ENCODE peak calls at places on chromosomes 16 and 17, in six cellular contexts. H is OCI-LY7, J is IMR-90, I is GM23338, G is MM.1S, Y is GM23248. T is an unnamed sample.
A peak's percentile ranks its signal among the peaks of the same experiment; 100 is the strongest.

GRCh38 chr16:85824161-85825135 is 25.0 kb downstream of the COX4I1 start:
- DNase-seq in Y (no peak), H (no peak), J (no peak), G (no peak), I (no peak), T (no peak)

GRCh38 chr16:57976331-57976796 is 5.4 kb upstream of the CNGB1 start:
- DNase-seq in I (no peak), G (no peak), J (no peak), H (no peak), Y (peak; percentile 57), T (peak; percentile 46)

GRCh38 chr17:19660219-19660870 is 11.8 kb downstream of the ALDH3A2 start:
- DNase-seq in H (no peak), I (no peak), J (no peak), Y (no peak), G (no peak), T (no peak)

GRCh38 chr17:58693208-58693607 is 806 bp downstream of the RAD51C start:
- DNase-seq in G (no peak), J (no peak), Y (peak; percentile 36), I (no peak), H (peak; percentile 12), T (no peak)

GRCh38 chr16:2720719-2721633 is 952 bp upstream of the PRSS27 start:
- DNase-seq in G (peak; percentile 91), J (peak; percentile 68), Y (peak; percentile 92), I (peak; percentile 97), H (peak; percentile 91), T (peak; percentile 96)

GRCh38 chr16:30697264-30698138 is 1.5 kb upstream of the SRCAP start:
- DNase-seq in Y (peak; percentile 99), I (peak; percentile 98), H (peak; percentile 13), G (peak; percentile 96), J (peak; percentile 94), T (no peak)

GRCh38 chr17:63827801-63828221 is 348 bp upstream of the FTSJ3 start:
- DNase-seq in J (no peak), H (peak; percentile 38), Y (no peak), I (no peak), G (peak; percentile 14), T (no peak)

GRCh38 chr17:37650419-37651003 is 7.3 kb upstream of the DDX52 start:
- DNase-seq in Y (peak; percentile 75), G (peak; percentile 21), H (peak; percentile 10), J (peak; percentile 59), I (peak; percentile 66), T (peak; percentile 74)

GRCh38 chr16:57538235-57538711 is 1.9 kb upstream of the CCDC102A start:
- DNase-seq in Y (no peak), G (no peak), H (no peak), J (no peak), I (no peak), T (no peak)

GRCh38 chr17:19354123-19354522 is 8.4 kb downstream of the B9D1 start:
- DNase-seq in Y (peak; percentile 91), H (no peak), J (peak; percentile 94), G (no peak), I (no peak), T (no peak)

GRCh38 chr16:20504418-20504817 is 53.1 kb downstream of the ACSM2A start:
- DNase-seq in G (no peak), H (no peak), J (no peak), I (no peak), Y (no peak), T (no peak)

GRCh38 chr17:65850486-65850885 is 289.0 kb upstream of the AXIN2 start:
- DNase-seq in Y (peak; percentile 95), I (no peak), J (peak; percentile 29), H (no peak), G (no peak), T (no peak)

GRCh38 chr16:8887952-8888560 is 5.9 kb downstream of the LITAFD start:
- DNase-seq in H (no peak), I (no peak), J (peak; percentile 78), G (no peak), Y (peak; percentile 93), T (no peak)

GRCh38 chr16:28873543-28874201 is 4.6 kb upstream of the ATP2A1 start:
- DNase-seq in H (peak; percentile 50), G (peak; percentile 21), I (peak; percentile 78), J (no peak), Y (peak; percentile 43), T (peak; percentile 46)

GRCh38 chr17:4004517-4005295 is 40.5 kb upstream of the ATP2A3 start:
- DNase-seq in I (peak; percentile 83), J (no peak), G (no peak), H (peak; percentile 72), Y (peak; percentile 70), T (peak; percentile 85)

GRCh38 chr17:28466001-28466400 is 7.4 kb upstream of the SLC13A2 start:
- DNase-seq in G (no peak), H (no peak), Y (no peak), I (no peak), J (no peak), T (no peak)

GRCh38 chr16:22075776-22076175 is 16.6 kb upstream of the VWA3A start:
- DNase-seq in Y (peak; percentile 68), J (peak; percentile 19), I (no peak), H (no peak), G (no peak), T (no peak)

DNA sequence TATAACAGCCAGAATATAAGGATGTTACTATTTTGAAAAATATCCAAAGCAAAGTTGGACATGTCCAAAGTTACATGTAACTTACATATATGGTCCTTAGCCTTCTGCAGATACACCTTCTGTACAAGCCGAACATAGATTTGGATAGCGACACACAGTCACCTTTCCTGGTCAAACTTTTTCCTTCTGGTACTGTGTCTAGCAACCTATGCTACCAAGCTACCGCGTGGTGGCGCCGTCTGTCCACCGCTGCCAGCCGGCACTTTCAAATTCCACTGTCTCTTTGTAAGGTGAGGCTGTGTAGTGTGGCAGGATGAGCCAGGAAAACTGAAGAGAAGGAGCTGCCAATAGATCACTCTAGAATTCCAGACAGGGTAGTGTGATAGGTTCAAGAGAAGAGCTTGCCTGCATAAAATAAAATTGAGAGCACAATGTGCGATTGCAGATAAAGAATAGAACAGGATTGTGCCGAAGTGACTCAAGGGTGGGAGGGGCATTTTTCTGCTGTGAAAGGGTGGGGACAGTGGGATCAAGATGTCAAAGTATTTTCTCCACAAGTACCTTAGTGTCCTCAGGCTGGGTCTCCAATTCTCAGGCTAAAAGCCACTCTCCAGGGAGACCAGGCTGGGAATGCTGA is 366.9 kb downstream of the SLC39A11 start:
- DNase-seq in I (peak; percentile 78), Y (peak; percentile 76), J (peak; percentile 66), G (peak; percentile 69), H (peak; percentile 80), T (peak; percentile 85)
- H3K4me3 ChIP-seq in I (no peak overlapping the region), Y (no peak overlapping the region), J (no peak overlapping the region), G (no peak overlapping the region), H (peak overlapping the region; percentile 22), T (no peak overlapping the region)

GRCh38 chr16:53769185-53769584 is 65.2 kb downstream of the FTO start:
- DNase-seq in H (no peak), J (no peak), G (no peak), I (no peak), Y (no peak), T (no peak)
- H3K4me2 ChIP-seq in H (no peak overlapping the region), J (no peak overlapping the region), G (no peak overlapping the region), I (no peak overlapping the region), Y (peak overlapping the region; percentile 58), T (no peak overlapping the region)

GRCh38 chr16:84599528-84600202 is 18.2 kb downstream of the COTL1 start:
- DNase-seq in J (peak; percentile 85), G (no peak), I (peak; percentile 93), Y (peak; percentile 87), H (peak; percentile 71), T (peak; percentile 92)
- H3K4me3 ChIP-seq in J (peak overlapping the region; percentile 3), G (no peak overlapping the region), I (peak overlapping the region; percentile 35), Y (peak overlapping the region; percentile 57), H (peak overlapping the region; percentile 60), T (peak overlapping the region; percentile 29)

GRCh38 chr16:27202923-27203428 is 350 bp upstream of the KDM8 start:
- DNase-seq in J (no peak), I (no peak), Y (no peak), G (no peak), H (no peak), T (no peak)

GRCh38 chr16:27204232-27204915 is 1.0 kb downstream of the KDM8 start:
- DNase-seq in I (peak; percentile 61), Y (peak; percentile 65), G (no peak), H (peak; percentile 49), J (no peak), T (no peak)

GRCh38 chr16:27208081-27208692 is 4.9 kb downstream of the KDM8 start:
- DNase-seq in J (no peak), I (no peak), H (no peak), Y (no peak), G (no peak), T (no peak)

GRCh38 chr16:27203429-27204231 is at the start of gene KDM8:
- DNase-seq in Y (peak; percentile 100), G (peak; percentile 100), J (peak; percentile 99), I (peak; percentile 98), H (peak; percentile 100), T (peak; percentile 100)

GRCh38 chr16:27205436-27206065 is 2.2 kb downstream of the KDM8 start:
- DNase-seq in J (no peak), G (no peak), I (no peak), H (peak; percentile 65), Y (no peak), T (no peak)
- H3K4me2 ChIP-seq in J (no peak overlapping the region), G (no peak overlapping the region), I (no peak overlapping the region), H (peak overlapping the region; percentile 99), Y (no peak overlapping the region), T (no peak overlapping the region)

GRCh38 chr17:42039794-42040763 is 10.3 kb downstream of the C17orf113 start:
- DNase-seq in G (no peak), J (no peak), H (no peak), I (no peak), Y (no peak), T (no peak)
- H3K4me3 ChIP-seq in G (no peak overlapping the region), J (no peak overlapping the region), H (no peak overlapping the region), I (no peak overlapping the region), Y (no peak overlapping the region), T (no peak overlapping the region)

GRCh38 chr17:18190629-18191028 is 7.0 kb downstream of the ALKBH5 start:
- DNase-seq in H (no peak), Y (peak; percentile 36), J (no peak), G (no peak), I (no peak), T (no peak)

GRCh38 chr17:18185832-18186231 is 2.2 kb downstream of the ALKBH5 start:
- DNase-seq in I (no peak), H (no peak), Y (peak; percentile 76), G (no peak), J (peak; percentile 43), T (no peak)

GRCh38 chr17:18186271-18186982 is 2.8 kb downstream of the ALKBH5 start:
- DNase-seq in Y (peak; percentile 80), H (no peak), J (peak; percentile 47), G (no peak), I (no peak), T (no peak)

GRCh38 chr17:18187226-18187625 is 3.6 kb downstream of the ALKBH5 start:
- DNase-seq in Y (peak; percentile 44), I (no peak), H (no peak), J (no peak), G (no peak), T (no peak)

GRCh38 chr17:18187816-18188761 is 4.5 kb downstream of the ALKBH5 start:
- DNase-seq in H (no peak), J (peak; percentile 23), I (no peak), Y (peak; percentile 88), G (no peak), T (no peak)
- H3K4me2 ChIP-seq in H (peak overlapping the region; percentile 97), J (peak overlapping the region; percentile 89), I (peak overlapping the region; percentile 100), Y (peak overlapping the region; percentile 98), G (peak overlapping the region; percentile 90), T (peak overlapping the region; percentile 92)